ENCODE peak calls at places on chromosome 1, in nine cellular contexts. One of them, this sample, is unnamed.

GRCh38 chr1:78647238-78647637 is 2.4 kb upstream of the IFI44 start:
- DNase-seq in naive thymus-derived CD8-positive, alpha-beta T cell: no peak
- DNase-seq in NCI-H2171 treated with DMSO at 0.1 percent for 48 hours: no peak
- DNase-seq in progenitor cell of endocrine pancreas: no peak
- DNase-seq in GF-D8: no peak
- DNase-seq in omental fat pad: no peak
- DNase-seq in stimulated activated CD4-positive, alpha-beta T cell treated with anti-CD3 and anti-CD28 coated beads, Interleukin-15, amount 100 ng/mL, for 24 hours: no peak
- DNase-seq in HCEC 1CT: no peak
- DNase-seq in WTC11: no peak
- DNase-seq in this sample: no peak

GRCh38 chr1:65948609-65949229 is 156.0 kb downstream of the PDE4B start:
- DNase-seq in naive thymus-derived CD8-positive, alpha-beta T cell: no peak
- DNase-seq in NCI-H2171 treated with DMSO at 0.1 percent for 48 hours: no peak
- DNase-seq in progenitor cell of endocrine pancreas: no peak
- DNase-seq in GF-D8: no peak
- DNase-seq in omental fat pad: no peak
- DNase-seq in stimulated activated CD4-positive, alpha-beta T cell treated with anti-CD3 and anti-CD28 coated beads, Interleukin-15, amount 100 ng/mL, for 24 hours: no peak
- DNase-seq in HCEC 1CT: peak
- DNase-seq in WTC11: no peak
- DNase-seq in this sample: no peak

GRCh38 chr1:153494976-153495535 is 34.6 kb upstream of the S100A7 start:
- DNase-seq in naive thymus-derived CD8-positive, alpha-beta T cell: peak
- DNase-seq in NCI-H2171 treated with DMSO at 0.1 percent for 48 hours: peak
- DNase-seq in progenitor cell of endocrine pancreas: peak
- DNase-seq in GF-D8: no peak
- DNase-seq in omental fat pad: peak
- DNase-seq in stimulated activated CD4-positive, alpha-beta T cell treated with anti-CD3 and anti-CD28 coated beads, Interleukin-15, amount 100 ng/mL, for 24 hours: peak
- DNase-seq in HCEC 1CT: peak
- DNase-seq in WTC11: peak
- DNase-seq in this sample: peak

GRCh38 chr1:26323382-26323781 is 5.6 kb downstream of the CD52 start:
- DNase-seq in naive thymus-derived CD8-positive, alpha-beta T cell: no peak
- DNase-seq in NCI-H2171 treated with DMSO at 0.1 percent for 48 hours: no peak
- DNase-seq in progenitor cell of endocrine pancreas: no peak
- DNase-seq in GF-D8: no peak
- DNase-seq in omental fat pad: no peak
- DNase-seq in stimulated activated CD4-positive, alpha-beta T cell treated with anti-CD3 and anti-CD28 coated beads, Interleukin-15, amount 100 ng/mL, for 24 hours: no peak
- DNase-seq in HCEC 1CT: no peak
- DNase-seq in WTC11: no peak
- DNase-seq in this sample: no peak

GRCh38 chr1:16436946-16437474 is at the start of gene SPATA21:
- DNase-seq in naive thymus-derived CD8-positive, alpha-beta T cell: no peak
- DNase-seq in NCI-H2171 treated with DMSO at 0.1 percent for 48 hours: no peak
- DNase-seq in progenitor cell of endocrine pancreas: no peak
- DNase-seq in GF-D8: no peak
- DNase-seq in omental fat pad: no peak
- DNase-seq in stimulated activated CD4-positive, alpha-beta T cell treated with anti-CD3 and anti-CD28 coated beads, Interleukin-15, amount 100 ng/mL, for 24 hours: peak
- DNase-seq in HCEC 1CT: no peak
- DNase-seq in WTC11: no peak
- DNase-seq in this sample: no peak

GRCh38 chr1:224502459-224503160 is 68.0 kb upstream of the WDR26 start:
- DNase-seq in naive thymus-derived CD8-positive, alpha-beta T cell: no peak
- DNase-seq in NCI-H2171 treated with DMSO at 0.1 percent for 48 hours: peak
- DNase-seq in progenitor cell of endocrine pancreas: no peak
- DNase-seq in GF-D8: peak
- DNase-seq in omental fat pad: no peak
- DNase-seq in stimulated activated CD4-positive, alpha-beta T cell treated with anti-CD3 and anti-CD28 coated beads, Interleukin-15, amount 100 ng/mL, for 24 hours: no peak
- DNase-seq in HCEC 1CT: no peak
- DNase-seq in WTC11: no peak
- DNase-seq in this sample: peak

GRCh38 chr1:35637401-35637809 is 3.9 kb downstream of the PSMB2 start:
- DNase-seq in naive thymus-derived CD8-positive, alpha-beta T cell: no peak
- DNase-seq in NCI-H2171 treated with DMSO at 0.1 percent for 48 hours: no peak
- DNase-seq in progenitor cell of endocrine pancreas: no peak
- DNase-seq in GF-D8: no peak
- DNase-seq in omental fat pad: no peak
- DNase-seq in stimulated activated CD4-positive, alpha-beta T cell treated with anti-CD3 and anti-CD28 coated beads, Interleukin-15, amount 100 ng/mL, for 24 hours: no peak
- DNase-seq in HCEC 1CT: peak
- DNase-seq in WTC11: no peak
- DNase-seq in this sample: no peak

GRCh38 chr1:179059185-179059483 is 22.7 kb upstream of the TOR3A start:
- DNase-seq in naive thymus-derived CD8-positive, alpha-beta T cell: no peak
- DNase-seq in NCI-H2171 treated with DMSO at 0.1 percent for 48 hours: no peak
- DNase-seq in progenitor cell of endocrine pancreas: no peak
- DNase-seq in GF-D8: no peak
- DNase-seq in omental fat pad: no peak
- DNase-seq in stimulated activated CD4-positive, alpha-beta T cell treated with anti-CD3 and anti-CD28 coated beads, Interleukin-15, amount 100 ng/mL, for 24 hours: no peak
- DNase-seq in HCEC 1CT: no peak
- DNase-seq in WTC11: no peak
- DNase-seq in this sample: no peak